ENCODE peak calls at places on chromosome 7, in eight cellular contexts. Q, W, Z, E, X, Y, P and T are unnamed samples.

GRCh38 chr7:86207740-86208139 is 436.0 kb upstream of the GRM3 start:
- ATAC-seq in P (peak), E (no peak), X (no peak), Z (no peak), Y (no peak), W (no peak), Q (no peak), T (peak)

GRCh38 chr7:54811016-54811924 is 52.3 kb upstream of the SEC61G start:
- ATAC-seq in P (peak), Z (no peak), W (no peak), Q (no peak), E (no peak), X (no peak), Y (no peak), T (no peak)

GRCh38 chr7:102424787-102425218 is 8.6 kb upstream of the ORAI2 start:
- ATAC-seq in E (no peak), W (peak), P (no peak), Y (no peak), X (no peak), Q (no peak), Z (no peak), T (no peak)

GRCh38 chr7:16753932-16754571 is 497 bp downstream of the TSPAN13 start:
- ATAC-seq in Q (peak), E (peak), Z (peak), W (no peak), X (peak), Y (peak), P (peak), T (peak)

GRCh38 chr7:7851381-7851780 is 117.2 kb upstream of the GLCCI1 start:
- ATAC-seq in Y (no peak), P (no peak), X (no peak), Z (no peak), E (no peak), Q (no peak), W (no peak), T (no peak)

GRCh38 chr7:37341033-37341630 is 107.5 kb downstream of the ELMO1 start:
- ATAC-seq in Q (no peak), E (no peak), Y (no peak), W (peak), P (no peak), Z (no peak), X (no peak), T (no peak)

GRCh38 chr7:64876792-64877713 is 26.0 kb upstream of the ZNF273 start:
- ATAC-seq in Z (no peak), Y (no peak), P (no peak), Q (no peak), X (peak), E (no peak), W (no peak), T (peak)

GRCh38 chr7:4549681-4550080 is 132.4 kb upstream of the FOXK1 start:
- ATAC-seq in Z (no peak), W (no peak), P (no peak), Y (no peak), Q (no peak), E (no peak), X (no peak), T (no peak)

GRCh38 chr7:105617280-105618015 is 36.2 kb upstream of the EFCAB10 start:
- ATAC-seq in X (peak), Z (no peak), W (no peak), E (no peak), Q (no peak), Y (no peak), P (no peak), T (no peak)

GRCh38 chr7:74032624-74033371 is 4.8 kb downstream of the ELN start:
- ATAC-seq in Z (no peak), X (no peak), E (no peak), Q (no peak), W (no peak), P (no peak), Y (no peak), T (no peak)

GRCh38 chr7:151745090-151745638 is 131.8 kb downstream of the PRKAG2 start:
- ATAC-seq in Z (peak), W (peak), Y (peak), Q (peak), E (peak), P (peak), X (no peak), T (no peak)

GRCh38 chr7:144763291-144763690 is 72.6 kb downstream of the TPK1 start:
- ATAC-seq in Y (no peak), E (no peak), W (no peak), Z (no peak), Q (no peak), P (no peak), X (no peak), T (no peak)

GRCh38 chr7:36506820-36507219 is 117.2 kb downstream of the ANLN start:
- ATAC-seq in Q (no peak), X (no peak), Y (peak), E (peak), P (no peak), W (no peak), Z (no peak), T (no peak)

GRCh38 chr7:73668103-73668937 is 689 bp downstream of the VPS37D start:
- ATAC-seq in Q (no peak), W (no peak), X (peak), P (no peak), Z (no peak), Y (peak), E (no peak), T (no peak)

GRCh38 chr7:155767562-155768437 is 44.5 kb downstream of the SHH start:
- ATAC-seq in E (peak), Y (peak), X (peak), Z (peak), P (no peak), Q (peak), W (peak), T (no peak)

GRCh38 chr7:77426052-77426404 is 9.9 kb upstream of the GSAP start:
- ATAC-seq in Q (no peak), Y (no peak), Z (no peak), E (no peak), W (peak), X (peak), P (no peak), T (no peak)

GRCh38 chr7:117780832-117781231 is 92.4 kb downstream of the CTTNBP2 start:
- ATAC-seq in E (no peak), Y (no peak), W (peak), X (no peak), P (no peak), Z (no peak), Q (no peak), T (peak)

GRCh38 chr7:57071-57470 is 135.3 kb upstream of the FAM20C start:
- ATAC-seq in X (no peak), W (no peak), E (no peak), Q (no peak), Y (no peak), P (no peak), Z (no peak), T (peak)

GRCh38 chr7:45917658-45918057 is 3.4 kb downstream of the IGFBP3 start:
- ATAC-seq in P (peak), E (peak), W (peak), X (peak), Z (peak), Q (peak), Y (peak), T (peak)

GRCh38 chr7:113491305-113491704 is 373.0 kb upstream of the SMIM30 start:
- ATAC-seq in P (no peak), Z (no peak), Y (no peak), Q (no peak), X (no peak), E (no peak), W (no peak), T (no peak)

GRCh38 chr7:19442016-19442785 is 266.6 kb downstream of the POLR1F start:
- ATAC-seq in W (peak), E (peak), Q (no peak), Y (peak), Z (no peak), X (peak), P (no peak), T (no peak)

GRCh38 chr7:88664630-88665233 is 94.8 kb upstream of the ZNF804B start:
- ATAC-seq in E (peak), Z (peak), X (peak), Q (no peak), W (no peak), Y (no peak), P (no peak), T (no peak)

GRCh38 chr7:64541438-64542359 is 21.2 kb downstream of the ZNF680 start:
- ATAC-seq in E (peak), P (no peak), Z (peak), X (no peak), Y (peak), Q (no peak), W (peak), T (peak)

GRCh38 chr7:128910569-128910945 is at the start of gene KCP:
- ATAC-seq in E (no peak), Y (no peak), X (peak), P (no peak), W (no peak), Z (peak), Q (no peak), T (no peak)

GRCh38 chr7:116800594-116800993 is 61.8 kb upstream of the CAPZA2 start:
- ATAC-seq in X (no peak), E (peak), P (no peak), W (no peak), Z (no peak), Q (peak), Y (peak), T (no peak)

GRCh38 chr7:116799912-116800311 is 62.5 kb upstream of the CAPZA2 start:
- ATAC-seq in X (no peak), E (no peak), W (no peak), Q (no peak), P (no peak), Z (no peak), Y (no peak), T (no peak)

GRCh38 chr7:143369678-143370651 is 7.5 kb upstream of the FAM131B start:
- ATAC-seq in P (no peak), Z (no peak), W (no peak), Y (no peak), Q (no peak), E (no peak), X (peak), T (no peak)

GRCh38 chr7:27409311-27409710 is 166.7 kb downstream of the EVX1 start:
- ATAC-seq in E (no peak), P (no peak), X (no peak), Q (no peak), Z (no peak), W (no peak), Y (peak), T (no peak)

GRCh38 chr7:27412164-27412563 is 169.6 kb downstream of the EVX1 start:
- ATAC-seq in Y (no peak), Z (no peak), X (no peak), Q (no peak), W (no peak), E (no peak), P (no peak), T (no peak)

GRCh38 chr7:27411145-27411544 is 168.5 kb downstream of the EVX1 start:
- ATAC-seq in W (no peak), Q (no peak), E (no peak), Y (no peak), X (peak), P (no peak), Z (no peak), T (no peak)

GRCh38 chr7:27405780-27406179 is 163.2 kb downstream of the EVX1 start:
- ATAC-seq in Y (no peak), P (no peak), E (no peak), Z (no peak), Q (no peak), W (no peak), X (no peak), T (no peak)

GRCh38 chr7:27409776-27410175 is 167.2 kb downstream of the EVX1 start:
- ATAC-seq in Z (no peak), X (no peak), E (no peak), W (no peak), P (no peak), Y (no peak), Q (no peak), T (no peak)
- TF ChIP-seq POLR2AphosphoS5 in Z (no peak), X (no peak), E (no peak), W (no peak), P (no peak), Y (no peak), Q (no peak), T (no peak)

GRCh38 chr7:25389489-25390106 is 161.3 kb upstream of the NPVF start:
- ATAC-seq in P (no peak), E (peak), Q (no peak), Z (peak), Y (peak), W (peak), X (peak), T (no peak)

GRCh38 chr7:25392571-25393338 is 164.5 kb upstream of the NPVF start:
- ATAC-seq in P (no peak), Y (peak), Z (no peak), W (no peak), Q (no peak), X (peak), E (no peak), T (no peak)

GRCh38 chr7:25388681-25389080 is 160.4 kb upstream of the NPVF start:
- ATAC-seq in E (no peak), P (no peak), W (no peak), Q (no peak), X (no peak), Y (no peak), Z (no peak), T (no peak)

GRCh38 chr7:25395976-25396375 is 167.7 kb upstream of the NPVF start:
- ATAC-seq in Q (no peak), X (peak), Z (no peak), Y (no peak), P (no peak), E (no peak), W (no peak), T (no peak)

DNA sequence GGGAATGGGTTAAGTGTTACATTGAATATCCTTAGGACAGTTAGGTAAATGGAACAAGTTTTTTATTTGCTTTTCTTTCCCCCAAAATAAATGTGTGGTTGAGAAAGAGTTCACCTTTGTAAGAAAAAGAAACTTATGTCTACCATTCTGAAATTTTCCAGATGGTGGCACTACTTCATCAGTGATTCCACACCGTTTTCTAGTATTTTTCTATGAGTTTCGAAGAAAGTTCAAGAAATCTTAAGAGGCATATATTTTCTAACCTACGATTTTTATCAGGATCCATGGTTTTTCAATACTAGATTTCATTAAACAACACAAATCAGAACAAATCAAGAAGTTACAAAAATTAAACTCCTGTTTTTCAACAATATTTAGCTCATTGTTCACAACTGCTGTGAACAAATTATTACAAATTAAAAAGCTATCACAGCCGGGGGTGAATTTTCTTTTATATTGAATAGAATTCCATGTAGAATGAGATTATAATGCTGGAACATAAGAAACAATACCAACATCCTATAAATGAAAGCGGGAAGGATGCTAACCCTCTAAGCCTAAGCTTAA is 163.1 kb upstream of the NPVF start:
- ATAC-seq in Q (no peak), X (no peak), E (no peak), Z (no peak), W (no peak), Y (no peak), P (no peak), T (no peak)
- H3K4me3 ChIP-seq in Q (no peak), X (no peak), E (no peak), Z (no peak), W (no peak), Y (no peak), P (no peak), T (no peak)

GRCh38 chr7:47371733-47372368 is 210.1 kb downstream of the TNS3 start:
- ATAC-seq in Q (no peak), Y (peak), P (peak), Z (peak), E (no peak), X (peak), W (no peak), T (peak)
- TF ChIP-seq POLR2AphosphoS5 in Q (no peak), Y (no peak), P (no peak), Z (no peak), E (no peak), X (no peak), W (no peak), T (peak)

GRCh38 chr7:48899932-48900331 is 24.4 kb upstream of the CDC14C start:
- ATAC-seq in W (no peak), X (no peak), Q (no peak), Y (no peak), Z (no peak), E (no peak), P (no peak), T (no peak)
- H3K4me3 ChIP-seq in W (no peak), X (no peak), Q (no peak), Y (no peak), Z (no peak), E (no peak), P (no peak), T (no peak)

GRCh38 chr7:95420996-95421846 is 13.6 kb downstream of the PON2 start:
- ATAC-seq in X (no peak), Z (no peak), E (no peak), Q (peak), Y (no peak), W (peak), P (peak), T (no peak)
- TF ChIP-seq POLR2AphosphoS5 in X (no peak), Z (no peak), E (no peak), Q (no peak), Y (no peak), W (no peak), P (no peak), T (no peak)

DNA sequence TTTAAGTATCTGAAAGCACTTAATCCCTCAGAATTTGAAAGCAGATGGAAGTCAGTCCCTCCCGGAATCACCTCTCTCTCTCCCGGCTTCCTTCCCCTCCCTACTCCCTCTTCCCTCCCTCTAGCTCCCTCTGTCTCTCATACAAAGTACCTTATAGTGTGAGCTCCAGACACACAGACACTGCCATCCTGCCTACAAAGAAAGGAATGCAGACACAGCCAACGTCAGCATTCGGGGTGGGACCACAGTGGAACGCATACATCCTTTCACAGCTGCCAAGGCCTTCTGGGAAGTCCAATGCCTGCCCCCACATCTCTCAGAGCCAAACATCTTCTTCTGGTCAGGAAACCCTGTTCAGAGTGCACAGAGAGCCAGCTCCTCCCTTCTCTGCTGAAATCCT is 9.3 kb downstream of the NOD1 start:
- ATAC-seq in W (no peak), Q (peak), P (peak), E (peak), Y (peak), Z (no peak), X (peak), T (peak)
- H3K4me3 ChIP-seq in W (no peak), Q (no peak), P (no peak), E (no peak), Y (no peak), Z (no peak), X (no peak), T (no peak)